ENCODE peak calls at places on chromosomes 2 and 18, in five cellular contexts. One of them, this sample, is unnamed.

GRCh38 chr2:44358498-44358897 is 2.8 kb downstream of the PREPL start:
- DNase-seq in IMR-90: peak; percentile 70
- DNase-seq in adrenal gland: peak; percentile 38
- DNase-seq in A549: no peak
- DNase-seq in endothelial cell of umbilical vein: peak; percentile 82
- DNase-seq in this sample: peak; percentile 59

GRCh38 chr2:207746131-207746530 is 23.6 kb downstream of the FZD5 start:
- DNase-seq in IMR-90: peak; percentile 79
- DNase-seq in adrenal gland: peak; percentile 67
- DNase-seq in A549: peak; percentile 81
- DNase-seq in endothelial cell of umbilical vein: peak; percentile 65
- DNase-seq in this sample: peak; percentile 42

GRCh38 chr2:157173740-157174184 is 83.7 kb upstream of the GALNT5 start:
- DNase-seq in IMR-90: peak; percentile 100
- DNase-seq in adrenal gland: no peak
- DNase-seq in A549: peak; percentile 92
- DNase-seq in endothelial cell of umbilical vein: peak; percentile 93
- DNase-seq in this sample: no peak

GRCh38 chr18:58221060-58221725 is 177.2 kb downstream of the NEDD4L start:
- DNase-seq in IMR-90: peak; percentile 53
- DNase-seq in adrenal gland: no peak
- DNase-seq in A549: peak; percentile 86
- DNase-seq in endothelial cell of umbilical vein: no peak
- DNase-seq in this sample: peak; percentile 81

GRCh38 chr2:128573531-128573930 is 254.9 kb upstream of the HS6ST1 start:
- DNase-seq in IMR-90: no peak
- DNase-seq in adrenal gland: no peak
- DNase-seq in A549: no peak
- DNase-seq in endothelial cell of umbilical vein: no peak
- DNase-seq in this sample: no peak

GRCh38 chr2:177598321-177598922 is 205.8 kb downstream of the AGPS start:
- DNase-seq in IMR-90: peak; percentile 23
- DNase-seq in adrenal gland: no peak
- DNase-seq in A549: no peak
- DNase-seq in endothelial cell of umbilical vein: peak; percentile 13
- DNase-seq in this sample: no peak

GRCh38 chr2:236777408-236777807 is 207.8 kb downstream of the ACKR3 start:
- DNase-seq in IMR-90: no peak
- DNase-seq in adrenal gland: no peak
- DNase-seq in A549: no peak
- DNase-seq in endothelial cell of umbilical vein: no peak
- DNase-seq in this sample: no peak

GRCh38 chr2:55875434-55876135 is 48.0 kb downstream of the EFEMP1 start:
- DNase-seq in IMR-90: peak; percentile 81
- DNase-seq in adrenal gland: no peak
- DNase-seq in A549: no peak
- DNase-seq in endothelial cell of umbilical vein: peak; percentile 21
- DNase-seq in this sample: no peak

GRCh38 chr18:48230459-48231113 is 178.6 kb downstream of the ZBTB7C start:
- DNase-seq in IMR-90: peak; percentile 31
- DNase-seq in adrenal gland: peak; percentile 78
- DNase-seq in A549: peak; percentile 66
- DNase-seq in endothelial cell of umbilical vein: peak; percentile 7
- DNase-seq in this sample: peak; percentile 75

GRCh38 chr2:219612605-219613286 is 14.7 kb upstream of the SLC4A3 start:
- DNase-seq in IMR-90: no peak
- DNase-seq in adrenal gland: no peak
- DNase-seq in A549: no peak
- DNase-seq in endothelial cell of umbilical vein: no peak
- DNase-seq in this sample: peak; percentile 22

GRCh38 chr2:66481100-66481549 is 46.2 kb downstream of the MEIS1 start:
- DNase-seq in IMR-90: peak; percentile 84
- DNase-seq in adrenal gland: peak; percentile 21
- DNase-seq in A549: peak; percentile 22
- DNase-seq in endothelial cell of umbilical vein: peak; percentile 93
- DNase-seq in this sample: no peak

GRCh38 chr2:12321017-12321641 is 395.6 kb upstream of the TRIB2 start:
- DNase-seq in IMR-90: peak; percentile 98
- DNase-seq in adrenal gland: peak; percentile 60
- DNase-seq in A549: no peak
- DNase-seq in endothelial cell of umbilical vein: no peak
- DNase-seq in this sample: no peak

GRCh38 chr2:44649426-44649825 is 287.7 kb downstream of the CAMKMT start:
- DNase-seq in IMR-90: no peak
- DNase-seq in adrenal gland: no peak
- DNase-seq in A549: no peak
- DNase-seq in endothelial cell of umbilical vein: no peak
- DNase-seq in this sample: no peak

GRCh38 chr18:6058941-6059340 is 163.6 kb upstream of the TMEM200C start:
- DNase-seq in IMR-90: peak; percentile 84
- DNase-seq in adrenal gland: no peak
- DNase-seq in A549: no peak
- DNase-seq in endothelial cell of umbilical vein: no peak
- DNase-seq in this sample: no peak

GRCh38 chr2:205775091-205775876 is 93.0 kb downstream of the NRP2 start:
- DNase-seq in IMR-90: peak; percentile 70
- DNase-seq in adrenal gland: no peak
- DNase-seq in A549: no peak
- DNase-seq in endothelial cell of umbilical vein: peak; percentile 54
- DNase-seq in this sample: no peak

GRCh38 chr2:101400048-101400447 is 12.7 kb upstream of the CREG2 start:
- DNase-seq in IMR-90: peak; percentile 28
- DNase-seq in adrenal gland: no peak
- DNase-seq in A549: no peak
- DNase-seq in endothelial cell of umbilical vein: no peak
- DNase-seq in this sample: no peak

GRCh38 chr2:170455617-170456426 is 259.3 kb upstream of the SP5 start:
- DNase-seq in IMR-90: no peak
- DNase-seq in adrenal gland: no peak
- DNase-seq in A549: peak; percentile 5
- DNase-seq in endothelial cell of umbilical vein: peak; percentile 34
- DNase-seq in this sample: no peak

GRCh38 chr18:63099848-63100625 is 219.5 kb downstream of the BCL2 start:
- DNase-seq in IMR-90: no peak
- DNase-seq in adrenal gland: no peak
- DNase-seq in A549: no peak
- DNase-seq in endothelial cell of umbilical vein: no peak
- DNase-seq in this sample: peak; percentile 73

GRCh38 chr2:14385043-14385442 is 247.5 kb upstream of the LRATD1 start:
- DNase-seq in IMR-90: peak; percentile 2
- DNase-seq in adrenal gland: no peak
- DNase-seq in A549: no peak
- DNase-seq in endothelial cell of umbilical vein: no peak
- DNase-seq in this sample: no peak

GRCh38 chr2:183292028-183292427 is 167.8 kb downstream of the NUP35 start:
- DNase-seq in IMR-90: no peak
- DNase-seq in adrenal gland: no peak
- DNase-seq in A549: no peak
- DNase-seq in endothelial cell of umbilical vein: peak; percentile 55
- DNase-seq in this sample: no peak

GRCh38 chr2:20430461-20431302 is 16.2 kb upstream of the RHOB start:
- DNase-seq in IMR-90: peak; percentile 49
- DNase-seq in adrenal gland: no peak
- DNase-seq in A549: no peak
- DNase-seq in endothelial cell of umbilical vein: no peak
- DNase-seq in this sample: peak; percentile 6

GRCh38 chr2:20430035-20430434 is 16.8 kb upstream of the RHOB start:
- DNase-seq in IMR-90: no peak
- DNase-seq in adrenal gland: no peak
- DNase-seq in A549: no peak
- DNase-seq in endothelial cell of umbilical vein: no peak
- DNase-seq in this sample: peak; percentile 4

GRCh38 chr2:20427931-20428526 is 18.8 kb upstream of the RHOB start:
- DNase-seq in IMR-90: no peak
- DNase-seq in adrenal gland: no peak
- DNase-seq in A549: no peak
- DNase-seq in endothelial cell of umbilical vein: no peak
- DNase-seq in this sample: peak; percentile 3

GRCh38 chr2:20428717-20429490 is 18.0 kb upstream of the RHOB start:
- DNase-seq in IMR-90: no peak
- DNase-seq in adrenal gland: no peak
- DNase-seq in A549: no peak
- DNase-seq in endothelial cell of umbilical vein: no peak
- DNase-seq in this sample: peak; percentile 2

DNA sequence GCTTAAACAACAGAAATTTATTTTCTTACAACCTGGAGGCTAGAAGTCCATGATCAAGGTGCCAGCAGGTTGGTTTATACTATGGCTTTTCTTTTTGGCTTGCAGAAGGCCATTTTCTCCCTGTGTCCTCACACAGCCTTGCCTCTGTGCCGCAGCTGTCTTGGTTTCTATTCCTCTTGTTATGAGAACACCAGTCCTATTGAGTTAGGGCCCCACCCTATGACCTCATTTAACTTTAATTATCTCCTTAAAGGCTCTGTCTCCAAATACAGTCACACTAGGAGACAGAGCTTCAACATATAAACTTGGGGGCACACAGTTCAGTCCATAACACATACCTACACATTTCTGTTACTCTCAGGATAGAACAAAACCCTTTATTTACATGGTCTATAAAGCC is 17.3 kb upstream of the RHOB start:
- DNase-seq in IMR-90: no peak
- DNase-seq in adrenal gland: no peak
- DNase-seq in A549: no peak
- DNase-seq in endothelial cell of umbilical vein: no peak
- DNase-seq in this sample: peak; percentile 55
- TF ChIP-seq POLR2A in IMR-90: no peak
- TF ChIP-seq POLR2A in adrenal gland: no peak
- TF ChIP-seq POLR2A in A549: no peak
- TF ChIP-seq POLR2A in endothelial cell of umbilical vein: no peak
- TF ChIP-seq POLR2A in this sample: peak; percentile 34

DNA sequence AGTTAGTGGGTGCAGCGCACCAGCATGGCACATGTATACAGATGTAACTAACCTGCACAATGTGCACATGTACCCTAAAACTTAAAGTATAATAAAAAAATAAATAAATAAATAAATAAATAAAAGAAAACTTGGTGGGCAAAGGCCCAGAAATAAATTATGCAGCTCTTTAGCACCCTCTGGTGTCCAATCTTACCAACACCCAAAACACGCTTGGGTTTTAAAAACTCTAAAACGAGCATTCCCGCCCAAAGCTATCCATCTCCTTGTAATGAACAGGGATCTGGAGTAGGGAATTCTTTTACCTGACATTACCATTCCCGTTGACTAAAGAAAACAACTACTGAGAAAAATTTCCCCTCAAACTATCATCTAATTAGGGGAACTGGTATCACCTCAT is 2005.9 kb upstream of the CELF4 start:
- DNase-seq in IMR-90: peak; percentile 19
- DNase-seq in adrenal gland: no peak
- DNase-seq in A549: peak; percentile 9
- DNase-seq in endothelial cell of umbilical vein: peak; percentile 39
- DNase-seq in this sample: no peak
- TF ChIP-seq CTCF in IMR-90: peak; percentile 38
- TF ChIP-seq CTCF in adrenal gland: peak; percentile 55
- TF ChIP-seq CTCF in A549: peak; percentile 24
- TF ChIP-seq CTCF in endothelial cell of umbilical vein: peak; percentile 19
- TF ChIP-seq CTCF in this sample: peak; percentile 38

GRCh38 chr18:71001597-71001996 is 712.8 kb downstream of the SOCS6 start:
- DNase-seq in IMR-90: no peak
- DNase-seq in adrenal gland: no peak
- DNase-seq in A549: no peak
- DNase-seq in endothelial cell of umbilical vein: peak; percentile 96
- DNase-seq in this sample: no peak
- H3K9me3 ChIP-seq in IMR-90: peaks cover 10% of the 10 kb centered on the region
- H3K9me3 ChIP-seq in adrenal gland: no peaks in the 10 kb centered on the region
- H3K9me3 ChIP-seq in A549: no peaks in the 10 kb centered on the region
- H3K9me3 ChIP-seq in endothelial cell of umbilical vein: no peaks in the 10 kb centered on the region
- H3K9me3 ChIP-seq in this sample: no peaks in the 10 kb centered on the region

GRCh38 chr2:120238728-120239487 is 13.7 kb upstream of the RALB start:
- DNase-seq in IMR-90: peak; percentile 83
- DNase-seq in adrenal gland: peak; percentile 96
- DNase-seq in A549: peak; percentile 87
- DNase-seq in endothelial cell of umbilical vein: peak; percentile 77
- DNase-seq in this sample: peak; percentile 89
- TF ChIP-seq POLR2A in IMR-90: no peak
- TF ChIP-seq POLR2A in adrenal gland: peak; percentile 25
- TF ChIP-seq POLR2A in A549: peak; percentile 3
- TF ChIP-seq POLR2A in endothelial cell of umbilical vein: peak; percentile 41
- TF ChIP-seq POLR2A in this sample: peak; percentile 74

GRCh38 chr2:17148298-17149228 is 369.7 kb downstream of the RAD51AP2 start:
- DNase-seq in IMR-90: no peak
- DNase-seq in adrenal gland: peak; percentile 19
- DNase-seq in A549: peak; percentile 17
- DNase-seq in endothelial cell of umbilical vein: no peak
- DNase-seq in this sample: no peak
- TF ChIP-seq CTCF in IMR-90: no peak
- TF ChIP-seq CTCF in adrenal gland: peak; percentile 30
- TF ChIP-seq CTCF in A549: no peak
- TF ChIP-seq CTCF in endothelial cell of umbilical vein: no peak
- TF ChIP-seq CTCF in this sample: no peak

GRCh38 chr2:94763318-94763717 is 107.9 kb upstream of the TEKT4 start:
- DNase-seq in IMR-90: no peak
- DNase-seq in adrenal gland: no peak
- DNase-seq in A549: no peak
- DNase-seq in endothelial cell of umbilical vein: no peak
- DNase-seq in this sample: no peak

GRCh38 chr2:94767336-94767735 is 103.9 kb upstream of the TEKT4 start:
- DNase-seq in IMR-90: no peak
- DNase-seq in adrenal gland: no peak
- DNase-seq in A549: no peak
- DNase-seq in endothelial cell of umbilical vein: no peak
- DNase-seq in this sample: no peak

GRCh38 chr2:94759211-94759610 is 112.0 kb upstream of the TEKT4 start:
- DNase-seq in IMR-90: no peak
- DNase-seq in adrenal gland: no peak
- DNase-seq in A549: peak; percentile 34
- DNase-seq in endothelial cell of umbilical vein: no peak
- DNase-seq in this sample: no peak

GRCh38 chr2:94758546-94758945 is 112.7 kb upstream of the TEKT4 start:
- DNase-seq in IMR-90: no peak
- DNase-seq in adrenal gland: no peak
- DNase-seq in A549: no peak
- DNase-seq in endothelial cell of umbilical vein: no peak
- DNase-seq in this sample: no peak

DNA sequence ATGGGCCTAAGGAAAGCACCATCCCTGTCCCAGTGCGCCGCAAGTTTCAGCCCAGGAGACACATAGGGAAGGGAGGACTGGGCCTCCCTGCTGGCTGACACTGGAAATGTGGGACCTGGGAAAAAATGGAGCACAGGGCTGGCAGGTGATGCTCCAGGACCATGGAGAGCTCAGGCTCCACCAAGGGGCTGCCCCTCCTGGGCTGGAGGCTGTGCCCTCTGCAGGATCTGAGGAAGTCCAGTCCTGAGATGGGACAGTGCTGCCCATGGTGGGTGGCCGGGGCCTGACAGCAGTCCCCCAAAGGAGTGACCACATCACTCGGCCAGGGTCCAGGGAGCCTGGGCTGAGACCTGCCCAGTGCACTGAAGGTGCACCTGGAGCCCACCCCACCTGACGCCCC is 108.6 kb upstream of the TEKT4 start:
- DNase-seq in IMR-90: no peak
- DNase-seq in adrenal gland: no peak
- DNase-seq in A549: no peak
- DNase-seq in endothelial cell of umbilical vein: no peak
- DNase-seq in this sample: no peak
- H3K9me3 ChIP-seq in IMR-90: peaks cover 10% of the 10 kb centered on the region
- H3K9me3 ChIP-seq in adrenal gland: no peaks in the 10 kb centered on the region
- H3K9me3 ChIP-seq in A549: no peaks in the 10 kb centered on the region
- H3K9me3 ChIP-seq in endothelial cell of umbilical vein: no peaks in the 10 kb centered on the region
- H3K9me3 ChIP-seq in this sample: no peaks in the 10 kb centered on the region